ENCODE peak calls at places on chromosomes 3 and 15, in five cellular contexts. One of them, this sample, is unnamed.

GRCh38 chr3:188348445-188349244 is 194.7 kb downstream of the LPP start:
- DNase-seq in cardiac muscle cell: peak
- DNase-seq in PC-3: peak
- DNase-seq in B cell: no peak
- DNase-seq in WTC11: no peak
- DNase-seq in this sample: no peak

GRCh38 chr3:127685708-127686511 is 13.2 kb downstream of the ABTB1 start:
- DNase-seq in WTC11: no peak
- DNase-seq in PC-3: no peak
- DNase-seq in cardiac muscle cell: no peak
- DNase-seq in B cell: no peak
- DNase-seq in this sample: no peak

GRCh38 chr15:40493089-40493840 is 22.5 kb downstream of the CHST14 start:
- DNase-seq in cardiac muscle cell: no peak
- DNase-seq in WTC11: no peak
- DNase-seq in PC-3: peak
- DNase-seq in B cell: no peak
- DNase-seq in this sample: no peak

GRCh38 chr3:50370594-50370993 is 11.3 kb upstream of the TMEM115 start:
- DNase-seq in PC-3: peak
- DNase-seq in cardiac muscle cell: peak
- DNase-seq in WTC11: no peak
- DNase-seq in B cell: no peak
- DNase-seq in this sample: peak

GRCh38 chr3:154844863-154845262 is 235.3 kb upstream of the MME start:
- DNase-seq in B cell: no peak
- DNase-seq in PC-3: no peak
- DNase-seq in cardiac muscle cell: no peak
- DNase-seq in WTC11: no peak
- DNase-seq in this sample: no peak

GRCh38 chr15:99399612-99400011 is 148.3 kb downstream of the LRRC28 start:
- DNase-seq in PC-3: no peak
- DNase-seq in cardiac muscle cell: peak
- DNase-seq in WTC11: no peak
- DNase-seq in B cell: no peak
- DNase-seq in this sample: no peak

GRCh38 chr15:78951841-78952238 is 7.0 kb upstream of the CTSH start:
- DNase-seq in B cell: no peak
- DNase-seq in cardiac muscle cell: peak
- DNase-seq in WTC11: no peak
- DNase-seq in PC-3: peak
- DNase-seq in this sample: no peak

GRCh38 chr3:126005951-126006350 is 37.0 kb downstream of the ROPN1B start:
- DNase-seq in B cell: no peak
- DNase-seq in WTC11: no peak
- DNase-seq in cardiac muscle cell: peak
- DNase-seq in PC-3: peak
- DNase-seq in this sample: no peak

GRCh38 chr15:22806664-22807063 is 20.2 kb downstream of the NIPA1 start:
- DNase-seq in B cell: no peak
- DNase-seq in PC-3: no peak
- DNase-seq in cardiac muscle cell: peak
- DNase-seq in WTC11: no peak
- DNase-seq in this sample: no peak

GRCh38 chr15:72801590-72802345 is 18.2 kb upstream of the ADPGK start:
- DNase-seq in B cell: no peak
- DNase-seq in PC-3: no peak
- DNase-seq in cardiac muscle cell: peak
- DNase-seq in WTC11: no peak
- DNase-seq in this sample: no peak

GRCh38 chr15:62618432-62618831 is 424.1 kb upstream of the TPM1 start:
- DNase-seq in B cell: no peak
- DNase-seq in PC-3: peak
- DNase-seq in WTC11: no peak
- DNase-seq in cardiac muscle cell: peak
- DNase-seq in this sample: no peak

GRCh38 chr3:146712826-146713225 is 107.7 kb upstream of the PLSCR5 start:
- DNase-seq in B cell: no peak
- DNase-seq in WTC11: no peak
- DNase-seq in PC-3: no peak
- DNase-seq in cardiac muscle cell: no peak
- DNase-seq in this sample: no peak

GRCh38 chr3:40586866-40587265 is 62.1 kb downstream of the ZNF621 start:
- DNase-seq in cardiac muscle cell: no peak
- DNase-seq in PC-3: no peak
- DNase-seq in B cell: no peak
- DNase-seq in WTC11: no peak
- DNase-seq in this sample: no peak

GRCh38 chr3:146222204-146223046 is 28.5 kb downstream of the PLSCR4 start:
- DNase-seq in B cell: no peak
- DNase-seq in cardiac muscle cell: peak
- DNase-seq in WTC11: peak
- DNase-seq in PC-3: peak
- DNase-seq in this sample: peak

GRCh38 chr3:176430244-176430893 is 766.9 kb downstream of the TBL1XR1 start:
- DNase-seq in WTC11: no peak
- DNase-seq in PC-3: peak
- DNase-seq in B cell: no peak
- DNase-seq in cardiac muscle cell: peak
- DNase-seq in this sample: peak

GRCh38 chr15:98718426-98719168 is 70.3 kb downstream of the IGF1R start:
- DNase-seq in cardiac muscle cell: no peak
- DNase-seq in B cell: no peak
- DNase-seq in WTC11: no peak
- DNase-seq in PC-3: no peak
- DNase-seq in this sample: no peak

GRCh38 chr3:135848051-135848450 is 117.5 kb upstream of the PPP2R3A start:
- DNase-seq in WTC11: no peak
- DNase-seq in cardiac muscle cell: no peak
- DNase-seq in PC-3: no peak
- DNase-seq in B cell: no peak
- DNase-seq in this sample: no peak

GRCh38 chr3:29420106-29420505 is 139.2 kb downstream of the RBMS3 start:
- DNase-seq in cardiac muscle cell: no peak
- DNase-seq in PC-3: no peak
- DNase-seq in WTC11: no peak
- DNase-seq in B cell: no peak
- DNase-seq in this sample: no peak

GRCh38 chr3:151960956-151961580 is 87.6 kb downstream of the SUCNR1 start:
- DNase-seq in cardiac muscle cell: no peak
- DNase-seq in B cell: no peak
- DNase-seq in WTC11: no peak
- DNase-seq in PC-3: no peak
- DNase-seq in this sample: no peak

GRCh38 chr15:72936237-72936636 is 116.0 kb upstream of the NEO1 start:
- DNase-seq in B cell: no peak
- DNase-seq in cardiac muscle cell: no peak
- DNase-seq in WTC11: no peak
- DNase-seq in PC-3: no peak
- DNase-seq in this sample: no peak

GRCh38 chr3:155391104-155391503 is 97.6 kb upstream of the STRIT1 start:
- DNase-seq in B cell: no peak
- DNase-seq in cardiac muscle cell: peak
- DNase-seq in WTC11: no peak
- DNase-seq in PC-3: no peak
- DNase-seq in this sample: no peak

GRCh38 chr3:41301548-41301947 is 102.2 kb downstream of the CTNNB1 start:
- DNase-seq in B cell: no peak
- DNase-seq in cardiac muscle cell: no peak
- DNase-seq in PC-3: peak
- DNase-seq in WTC11: no peak
- DNase-seq in this sample: no peak

GRCh38 chr3:44729384-44729910 is at the start of gene ZNF501:
- DNase-seq in WTC11: peak
- DNase-seq in B cell: peak
- DNase-seq in cardiac muscle cell: peak
- DNase-seq in PC-3: no peak
- DNase-seq in this sample: peak

GRCh38 chr3:39125837-39126500 is 18.5 kb downstream of the TTC21A start:
- DNase-seq in PC-3: peak
- DNase-seq in cardiac muscle cell: peak
- DNase-seq in B cell: no peak
- DNase-seq in WTC11: no peak
- DNase-seq in this sample: no peak

GRCh38 chr3:105868450-105868744 is 415 bp downstream of the CBLB start:
- DNase-seq in cardiac muscle cell: peak
- DNase-seq in WTC11: peak
- DNase-seq in B cell: peak
- DNase-seq in PC-3: peak
- DNase-seq in this sample: peak

GRCh38 chr3:184639351-184639750 is 72.5 kb downstream of the MAGEF1 start:
- DNase-seq in cardiac muscle cell: no peak
- DNase-seq in WTC11: no peak
- DNase-seq in PC-3: no peak
- DNase-seq in B cell: no peak
- DNase-seq in this sample: no peak

GRCh38 chr3:184040010-184040409 is 8.5 kb downstream of the HTR3D start:
- DNase-seq in WTC11: peak
- DNase-seq in cardiac muscle cell: peak
- DNase-seq in PC-3: peak
- DNase-seq in B cell: no peak
- DNase-seq in this sample: peak

GRCh38 chr3:16486951-16487480 is 26.5 kb downstream of the RFTN1 start:
- DNase-seq in WTC11: no peak
- DNase-seq in cardiac muscle cell: no peak
- DNase-seq in B cell: no peak
- DNase-seq in PC-3: no peak
- DNase-seq in this sample: no peak

GRCh38 chr3:177968891-177969290 is 567.3 kb upstream of the KCNMB2 start:
- DNase-seq in B cell: no peak
- DNase-seq in PC-3: peak
- DNase-seq in cardiac muscle cell: no peak
- DNase-seq in WTC11: no peak
- DNase-seq in this sample: no peak

GRCh38 chr15:50627351-50628055 is 59.1 kb downstream of the TRPM7 start:
- DNase-seq in PC-3: no peak
- DNase-seq in B cell: no peak
- DNase-seq in WTC11: no peak
- DNase-seq in cardiac muscle cell: peak
- DNase-seq in this sample: no peak

DNA sequence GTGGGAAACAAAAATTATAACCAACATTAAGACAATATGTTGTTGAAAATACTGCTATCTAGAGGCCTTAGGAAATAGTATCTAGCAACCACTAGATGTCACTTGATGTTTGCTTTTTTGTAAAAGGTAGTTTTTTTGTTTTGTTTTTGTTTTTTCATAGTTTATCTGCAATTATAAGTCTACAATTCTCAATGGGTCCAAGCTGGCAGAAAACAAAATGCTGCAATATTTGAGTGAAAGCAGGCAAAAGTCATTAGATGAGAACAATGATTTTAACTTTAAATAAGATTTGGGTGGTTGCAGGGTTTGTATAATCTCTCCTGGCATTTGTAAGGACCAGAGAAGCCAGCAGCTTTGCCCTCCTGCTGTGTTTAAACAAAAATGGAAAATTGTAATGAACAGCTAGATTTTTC is 27.0 kb downstream of the DUT start:
- DNase-seq in PC-3: peak
- DNase-seq in B cell: no peak
- DNase-seq in cardiac muscle cell: peak
- DNase-seq in WTC11: no peak
- DNase-seq in this sample: no peak
- TF ChIP-seq CTCF in PC-3: peak
- TF ChIP-seq CTCF in B cell: peak
- TF ChIP-seq CTCF in cardiac muscle cell: peak
- TF ChIP-seq CTCF in WTC11: peak
- TF ChIP-seq CTCF in this sample: peak

GRCh38 chr3:129207347-129207947 is 23.8 kb upstream of the CNBP start:
- DNase-seq in WTC11: no peak
- DNase-seq in B cell: no peak
- DNase-seq in cardiac muscle cell: no peak
- DNase-seq in PC-3: no peak
- DNase-seq in this sample: no peak
- TF ChIP-seq CTCF in WTC11: no peak
- TF ChIP-seq CTCF in B cell: no peak
- TF ChIP-seq CTCF in cardiac muscle cell: no peak
- TF ChIP-seq CTCF in PC-3: no peak
- TF ChIP-seq CTCF in this sample: no peak

GRCh38 chr3:63639821-63640220 is 12.7 kb upstream of the SNTN start:
- DNase-seq in PC-3: no peak
- DNase-seq in cardiac muscle cell: no peak
- DNase-seq in B cell: no peak
- DNase-seq in WTC11: no peak
- DNase-seq in this sample: no peak

GRCh38 chr3:63642488-63642887 is 10.0 kb upstream of the SNTN start:
- DNase-seq in PC-3: no peak
- DNase-seq in WTC11: no peak
- DNase-seq in cardiac muscle cell: no peak
- DNase-seq in B cell: no peak
- DNase-seq in this sample: no peak

DNA sequence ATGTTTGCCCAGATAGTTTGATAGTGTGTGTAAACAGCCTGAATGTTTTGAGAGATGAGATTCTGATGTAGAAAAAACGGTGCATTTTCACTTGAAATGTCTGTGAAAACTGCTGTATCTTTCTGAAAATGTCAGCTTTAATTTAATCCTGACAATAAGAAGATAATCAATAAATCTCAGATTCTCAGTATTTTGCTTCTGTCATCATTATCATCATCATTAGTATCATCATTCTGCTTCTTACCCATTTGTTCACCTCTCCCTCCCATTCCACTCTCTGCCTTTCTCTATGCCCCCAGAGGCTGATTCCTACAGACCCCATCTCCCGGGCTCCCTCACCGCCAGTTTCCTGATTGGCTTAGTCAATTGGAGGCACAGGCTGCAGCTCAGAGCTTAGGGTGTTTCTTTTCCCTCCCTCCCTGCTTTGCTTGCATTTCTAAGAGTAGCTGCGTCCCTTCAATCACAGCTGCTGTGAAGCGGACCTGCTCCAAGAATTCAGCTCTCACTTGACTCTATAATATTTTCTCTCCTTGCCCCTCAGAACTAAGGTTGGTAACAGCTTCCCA is 8.2 kb upstream of the SNTN start:
- DNase-seq in WTC11: peak
- DNase-seq in cardiac muscle cell: no peak
- DNase-seq in B cell: no peak
- DNase-seq in PC-3: no peak
- DNase-seq in this sample: no peak
- TF ChIP-seq CTCF in WTC11: no peak
- TF ChIP-seq CTCF in cardiac muscle cell: no peak
- TF ChIP-seq CTCF in B cell: no peak
- TF ChIP-seq CTCF in PC-3: no peak
- TF ChIP-seq CTCF in this sample: no peak

DNA sequence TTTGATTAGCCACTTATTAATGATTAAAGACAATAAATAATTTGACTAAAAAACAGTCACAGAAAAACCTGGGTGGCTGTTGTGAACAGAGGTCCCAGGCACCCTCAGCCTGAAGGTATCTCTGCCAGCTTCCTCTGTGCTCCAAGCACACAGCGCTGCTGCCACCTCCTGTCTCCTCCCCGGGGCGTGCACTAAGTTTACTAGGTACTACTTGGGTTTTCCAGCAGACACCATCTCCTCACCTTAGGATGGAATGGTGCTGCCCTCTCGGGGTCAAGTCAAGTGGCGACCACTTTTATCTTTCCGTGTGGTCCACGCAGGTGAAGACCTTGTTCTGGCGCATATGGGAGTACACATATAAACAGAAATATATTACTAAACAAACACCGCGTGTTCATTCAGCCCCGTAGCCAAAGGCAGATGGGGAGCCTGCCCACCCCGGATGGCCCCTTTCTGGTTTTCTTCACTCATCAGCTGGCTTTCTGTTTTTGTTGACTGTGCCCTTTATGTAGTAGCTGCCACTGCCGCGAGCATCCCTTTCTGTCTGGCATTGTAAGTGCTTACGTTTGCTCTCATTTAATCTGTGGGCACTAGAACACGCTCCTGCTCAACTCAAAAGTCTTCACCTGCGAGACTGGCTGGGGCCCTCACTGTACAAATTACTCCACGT is 128.0 kb downstream of the LRIG1 start:
- DNase-seq in cardiac muscle cell: no peak
- DNase-seq in WTC11: peak
- DNase-seq in B cell: no peak
- DNase-seq in PC-3: peak
- DNase-seq in this sample: peak
- TF ChIP-seq CTCF in cardiac muscle cell: no peak
- TF ChIP-seq CTCF in WTC11: no peak
- TF ChIP-seq CTCF in B cell: no peak
- TF ChIP-seq CTCF in PC-3: peak
- TF ChIP-seq CTCF in this sample: no peak

This sample was measured in endothelial cell.